ENCODE peak calls at places on chromosomes 3 and 15, in eight cellular contexts. Q, S, G, Z, M, D, W and C are unnamed samples.

GRCh38 chr15:76840830-76841460 is 64.2 kb downstream of the SCAPER start:
- DNase-seq in G (no peak), Q (no peak), S (peak), W (no peak), Z (no peak), M (no peak), D (no peak), C (peak)

GRCh38 chr3:139109271-139109670 is 64.6 kb upstream of the PRR23C start:
- DNase-seq in D (no peak), S (no peak), M (no peak), Q (no peak), Z (no peak), W (no peak), G (no peak), C (no peak)

GRCh38 chr3:152349397-152349796 is 80.7 kb downstream of the MBNL1 start:
- DNase-seq in Q (no peak), W (no peak), Z (no peak), M (no peak), G (no peak), D (no peak), S (no peak), C (no peak)

GRCh38 chr3:19267040-19267439 is 118.7 kb downstream of the KCNH8 start:
- DNase-seq in W (no peak), S (no peak), Z (no peak), D (no peak), G (no peak), M (no peak), Q (no peak), C (no peak)

GRCh38 chr3:196235452-196236122 is 19.3 kb downstream of the SLC51A start:
- DNase-seq in D (no peak), Z (no peak), S (no peak), M (no peak), Q (no peak), W (no peak), G (no peak), C (peak)

GRCh38 chr3:167691366-167691765 is 37.6 kb upstream of the WDR49 start:
- DNase-seq in G (peak), S (no peak), M (no peak), W (no peak), Z (no peak), Q (no peak), D (no peak), C (no peak)

GRCh38 chr3:94162700-94163099 is 99.8 kb downstream of the NSUN3 start:
- DNase-seq in Q (no peak), D (no peak), Z (no peak), G (no peak), M (no peak), S (no peak), W (no peak), C (peak)

GRCh38 chr3:169754711-169755110 is 10.1 kb downstream of the TERC start:
- DNase-seq in Z (no peak), W (no peak), G (no peak), S (no peak), Q (no peak), M (no peak), D (no peak), C (no peak)

GRCh38 chr3:177197934-177198484 is 727 bp upstream of the TBL1XR1 start:
- DNase-seq in W (no peak), S (no peak), Q (no peak), D (no peak), G (no peak), Z (no peak), M (no peak), C (no peak)

GRCh38 chr3:52218454-52218853 is 7.0 kb downstream of the TLR9 start:
- DNase-seq in Z (no peak), S (no peak), M (no peak), Q (peak), W (no peak), G (peak), D (no peak), C (no peak)

GRCh38 chr15:31098491-31098917 is 3.0 kb downstream of the TRPM1 start:
- DNase-seq in G (no peak), D (no peak), W (no peak), Q (no peak), M (no peak), Z (no peak), S (no peak), C (no peak)

GRCh38 chr15:58483316-58483715 is 51.5 kb downstream of the LIPC start:
- DNase-seq in G (no peak), S (no peak), Q (no peak), M (no peak), D (no peak), W (no peak), Z (no peak), C (no peak)

GRCh38 chr3:129836381-129837056 is 57.0 kb downstream of the TMCC1 start:
- DNase-seq in S (no peak), W (no peak), Z (no peak), G (no peak), D (no peak), M (no peak), Q (no peak), C (no peak)

GRCh38 chr3:68997887-68998286 is 15.6 kb downstream of the EOGT start:
- DNase-seq in S (no peak), Z (no peak), Q (no peak), D (no peak), G (no peak), M (no peak), W (no peak), C (no peak)

GRCh38 chr15:67680645-67681044 is 138.1 kb downstream of the MAP2K5 start:
- DNase-seq in Z (no peak), D (no peak), G (no peak), Q (no peak), M (no peak), W (no peak), S (peak), C (peak)

GRCh38 chr3:173639098-173639497 is 241.6 kb downstream of the NLGN1 start:
- DNase-seq in W (no peak), Q (no peak), M (no peak), G (no peak), S (no peak), Z (no peak), D (no peak), C (no peak)

GRCh38 chr3:143226678-143227291 is 107.2 kb downstream of the CHST2 start:
- DNase-seq in W (no peak), G (no peak), M (no peak), S (peak), Q (no peak), D (peak), Z (no peak), C (no peak)

GRCh38 chr3:142298626-142299025 is 73.2 kb upstream of the GK5 start:
- DNase-seq in W (no peak), M (no peak), D (no peak), Z (no peak), Q (no peak), S (no peak), G (no peak), C (no peak)

GRCh38 chr3:183745300-183746098 is 47.9 kb downstream of the YEATS2 start:
- DNase-seq in D (no peak), Q (no peak), S (no peak), M (no peak), Z (no peak), G (no peak), W (no peak), C (peak)